ENCODE peak calls at places on chromosomes 4 and X, in eight cellular contexts. K is IMR-90, R is endodermal cell, Q is AG10803, D is GM12864, T is OCI-LY7, O is BE2C, U is tibial artery. C is an unnamed sample.
A peak's percentile ranks its signal among the peaks of the same experiment; 100 is the strongest.

GRCh38 chrX:20414781-20415445 is 148.2 kb upstream of the RPS6KA3 start:
- DNase-seq in K (peak; percentile 47), R (no peak), Q (peak; percentile 33), D (no peak), T (no peak), O (no peak), U (no peak), C (no peak)

GRCh38 chr4:177012918-177013545 is 220.3 kb upstream of the VEGFC start:
- DNase-seq in K (no peak), R (no peak), Q (no peak), D (no peak), T (no peak), O (no peak), U (no peak), C (no peak)

GRCh38 chr4:28788929-28789490 is 1928.4 kb downstream of the STIM2 start:
- DNase-seq in K (no peak), R (no peak), Q (no peak), D (no peak), T (no peak), O (no peak), U (no peak), C (no peak)

GRCh38 chr4:7332216-7333023 is 102.3 kb downstream of the PSAPL1 start:
- DNase-seq in K (peak; percentile 71), R (no peak), Q (peak; percentile 75), D (no peak), T (no peak), O (no peak), U (no peak), C (peak; percentile 54)

GRCh38 chrX:148567779-148568178 is 67.4 kb downstream of the AFF2 start:
- DNase-seq in K (no peak), R (no peak), Q (no peak), D (no peak), T (no peak), O (no peak), U (no peak), C (no peak)

GRCh38 chr4:145619639-145619996 is 433 bp downstream of the MMAA start:
- DNase-seq in K (peak; percentile 57), R (no peak), Q (peak; percentile 51), D (peak; percentile 26), T (no peak), O (peak; percentile 19), U (peak; percentile 47), C (peak; percentile 53)

GRCh38 chr4:165328101-165328425 is 594 bp downstream of the MSMO1 start:
- DNase-seq in K (no peak), R (no peak), Q (peak; percentile 28), D (no peak), T (no peak), O (no peak), U (no peak), C (no peak)

GRCh38 chrX:18920079-18920478 is 63.8 kb downstream of the PHKA2 start:
- DNase-seq in K (no peak), R (no peak), Q (no peak), D (no peak), T (no peak), O (no peak), U (no peak), C (no peak)

GRCh38 chr4:112650332-112650731 is 13.4 kb downstream of the LARP7 start:
- DNase-seq in K (no peak), R (no peak), Q (no peak), D (no peak), T (no peak), O (no peak), U (no peak), C (no peak)

GRCh38 chr4:18593297-18594002 is 571.9 kb upstream of the LCORL start:
- DNase-seq in K (peak; percentile 74), R (peak; percentile 83), Q (peak; percentile 73), D (peak; percentile 40), T (peak; percentile 71), O (peak; percentile 51), U (peak; percentile 31), C (peak; percentile 86)

GRCh38 chr4:99341426-99341825 is 11.1 kb downstream of the ADH1C start:
- DNase-seq in K (no peak), R (no peak), Q (no peak), D (no peak), T (no peak), O (no peak), U (no peak), C (no peak)

GRCh38 chr4:176729489-176729888 is 63.2 kb downstream of the VEGFC start:
- DNase-seq in K (peak; percentile 46), R (no peak), Q (peak; percentile 60), D (no peak), T (no peak), O (no peak), U (no peak), C (peak; percentile 22)

DNA sequence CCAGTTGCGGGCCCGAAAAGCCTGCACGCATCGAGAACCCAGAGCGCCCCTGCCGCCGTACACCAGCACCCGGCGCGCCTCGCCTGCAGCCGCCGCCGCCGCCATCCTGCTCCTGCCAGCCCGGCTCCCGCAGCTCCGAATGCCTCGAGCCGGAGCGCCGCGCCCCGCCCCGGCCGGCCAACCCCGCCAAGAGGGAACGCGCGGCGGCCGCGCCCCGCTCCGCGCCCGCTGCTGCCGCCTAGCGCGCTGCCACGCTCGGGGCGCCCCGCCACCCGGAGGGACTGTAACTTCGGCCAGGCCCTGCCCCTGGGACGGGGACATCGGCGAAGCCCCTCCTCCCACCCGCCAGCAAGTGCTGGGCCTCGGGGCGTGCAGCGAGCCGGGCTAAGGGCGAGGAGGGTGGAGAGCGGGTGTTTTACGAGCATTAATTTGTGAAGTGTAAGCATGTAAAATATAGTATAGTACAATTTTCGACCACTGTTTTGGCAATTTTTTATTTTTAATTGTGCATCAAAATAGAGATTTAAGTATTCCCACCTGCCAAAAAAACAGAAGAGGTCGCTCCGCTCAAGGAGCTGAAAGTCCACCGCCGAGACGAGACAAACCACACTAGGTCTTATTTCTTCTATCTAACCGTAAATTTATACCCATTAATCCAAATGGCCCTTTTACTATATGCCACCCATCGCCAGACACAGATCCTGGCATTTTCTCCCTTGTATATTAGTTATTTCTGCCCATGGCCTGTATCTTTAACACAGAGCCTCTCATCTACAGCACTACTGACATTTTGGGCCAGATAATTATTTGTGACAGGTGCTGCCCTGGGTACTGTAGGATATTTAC is at the start of gene QDPR:
- DNase-seq in K (peak; percentile 50), R (peak; percentile 93), Q (peak; percentile 65), D (peak; percentile 31), T (peak; percentile 71), O (peak; percentile 95), U (peak; percentile 64), C (peak; percentile 63)
- TF ChIP-seq CTCF in K (peak; percentile 43), R (peak; percentile 64), Q (peak; percentile 16), D (peak; percentile 31), T (peak; percentile 65), O (peak; percentile 34), U (peak; percentile 37), C (peak; percentile 6)

GRCh38 chrX:44767308-44767707 is 76.5 kb upstream of the DUSP21 start:
- DNase-seq in K (no peak), R (no peak), Q (no peak), D (no peak), T (no peak), O (no peak), U (no peak), C (no peak)
- H3K4me3 ChIP-seq in K (no peak overlapping the region), R (no peak overlapping the region), Q (no peak overlapping the region), D (no peak overlapping the region), T (no peak overlapping the region), O (no peak overlapping the region), U (no peak overlapping the region), C (no peak overlapping the region)

DNA sequence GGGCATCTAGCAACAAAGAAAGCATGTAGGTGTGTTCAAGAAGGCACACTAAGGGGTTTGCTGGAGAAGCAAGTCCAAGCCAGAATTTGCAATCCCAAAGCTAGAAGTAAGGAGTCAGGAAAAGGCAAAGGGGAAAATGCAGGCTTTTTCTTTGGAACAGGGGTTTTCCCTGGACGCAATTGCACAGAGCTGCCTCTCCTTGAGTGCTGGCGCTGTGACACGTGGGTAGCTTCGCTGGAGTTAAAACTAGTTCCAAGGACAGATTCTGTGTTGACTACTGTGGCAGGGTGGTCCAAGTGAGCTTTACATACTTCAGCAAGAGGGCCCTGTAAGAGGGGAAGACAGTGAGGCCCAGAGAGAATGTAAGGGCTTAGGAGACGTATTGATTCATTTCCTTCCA is 277.1 kb downstream of the ADGRA3 start:
- DNase-seq in K (no peak), R (peak; percentile 72), Q (no peak), D (no peak), T (no peak), O (peak; percentile 24), U (no peak), C (peak; percentile 5)
- TF ChIP-seq CTCF in K (no peak), R (peak; percentile 74), Q (no peak), D (no peak), T (no peak), O (peak; percentile 55), U (no peak), C (peak; percentile 34)

GRCh38 chr4:5036239-5036638 is 15.0 kb upstream of the STK32B start:
- DNase-seq in K (peak; percentile 70), R (no peak), Q (peak; percentile 86), D (peak; percentile 24), T (peak; percentile 58), O (no peak), U (no peak), C (peak; percentile 52)
- H3K4me3 ChIP-seq in K (no peak overlapping the region), R (no peak overlapping the region), Q (no peak overlapping the region), D (no peak overlapping the region), T (no peak overlapping the region), O (no peak overlapping the region), U (no peak overlapping the region), C (no peak overlapping the region)

GRCh38 chr4:77449162-77449561 is 156.5 kb upstream of the CXCL13 start:
- DNase-seq in K (no peak), R (no peak), Q (peak; percentile 29), D (no peak), T (no peak), O (no peak), U (no peak), C (peak; percentile 39)
- TF ChIP-seq CTCF in K (no peak), R (no peak), Q (no peak), D (no peak), T (no peak), O (no peak), U (no peak), C (no peak)

DNA sequence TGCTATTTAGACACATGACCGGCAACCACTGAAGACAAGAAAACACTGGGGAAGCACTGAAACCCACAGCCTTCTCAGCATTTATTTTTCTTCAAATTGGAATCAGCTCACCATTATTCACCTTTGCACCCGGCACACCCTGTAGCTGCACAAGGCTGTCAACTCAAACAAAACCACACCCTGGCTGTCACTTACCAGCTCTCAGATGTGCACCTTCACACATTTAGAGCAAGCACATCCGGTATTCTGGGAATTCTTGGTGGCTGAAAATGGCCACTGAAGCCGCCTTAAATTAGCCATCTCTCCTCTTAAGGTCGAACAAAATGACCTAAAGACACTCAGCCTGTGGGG is 5.9 kb downstream of the ZFYVE28 start:
- DNase-seq in K (no peak), R (no peak), Q (no peak), D (peak; percentile 59), T (peak; percentile 20), O (no peak), U (no peak), C (no peak)
- H3K4me3 ChIP-seq in K (peak overlapping the region; percentile 22), R (no peak overlapping the region), Q (peak overlapping the region; percentile 54), D (peak overlapping the region; percentile 50), T (no peak overlapping the region), O (no peak overlapping the region), U (no peak overlapping the region), C (peak overlapping the region; percentile 42)

C was measured in fibroblast of pulmonary artery.